ENCODE peak calls at places on chromosomes 4 and X, in four cellular contexts. X, F, D and O are unnamed samples.

GRCh38 chr4:80266267-80266901 is at the start of gene FGF5:
- DNase-seq in F (no peak), X (no peak), D (peak), O (peak)

GRCh38 chr4:169024762-169025161 is 14.7 kb upstream of the CBR4 start:
- DNase-seq in F (no peak), D (no peak), X (no peak), O (no peak)

GRCh38 chr4:48634688-48635308 is 144.7 kb downstream of the ZAR1 start:
- DNase-seq in X (no peak), F (no peak), D (no peak), O (no peak)

GRCh38 chrX:150291014-150291413 is 72.1 kb upstream of the MAMLD1 start:
- DNase-seq in F (no peak), D (no peak), X (no peak), O (no peak)

GRCh38 chr4:148951346-148951745 is 509.1 kb upstream of the NR3C2 start:
- DNase-seq in X (no peak), D (no peak), F (no peak), O (no peak)

GRCh38 chr4:114417214-114417613 is 181.4 kb upstream of the UGT8 start:
- DNase-seq in F (no peak), D (no peak), X (no peak), O (no peak)

GRCh38 chr4:155426953-155427352 is 50.2 kb upstream of the MAP9 start:
- DNase-seq in D (no peak), F (no peak), X (no peak), O (no peak)

GRCh38 chr4:152735302-152735917 is 44.1 kb downstream of the TIGD4 start:
- DNase-seq in F (peak), D (no peak), X (no peak), O (no peak)

GRCh38 chrX:7270018-7270417 is 122.1 kb upstream of the PUDP start:
- DNase-seq in F (no peak), X (no peak), D (no peak), O (no peak)

GRCh38 chrX:17803449-17803848 is 57.6 kb downstream of the RAI2 start:
- DNase-seq in X (no peak), F (no peak), D (no peak), O (no peak)

GRCh38 chrX:145002776-145003175 is 244.5 kb upstream of the SPANXN1 start:
- DNase-seq in X (no peak), F (no peak), D (no peak), O (no peak)

GRCh38 chrX:34528081-34528480 is 129.0 kb downstream of the TMEM47 start:
- DNase-seq in X (no peak), F (no peak), D (no peak), O (no peak)

GRCh38 chr4:5887011-5887360 is 5.9 kb downstream of the CRMP1 start:
- DNase-seq in D (no peak), F (no peak), X (no peak), O (no peak)

GRCh38 chr4:116638592-116638991 is 446.8 kb downstream of the TRAM1L1 start:
- DNase-seq in X (no peak), F (no peak), D (no peak), O (no peak)

GRCh38 chr4:22202351-22203343 is 254.1 kb upstream of the KCNIP4 start:
- DNase-seq in X (no peak), F (no peak), D (no peak), O (no peak)

GRCh38 chr4:107999932-108000539 is 10.3 kb downstream of the HADH start:
- DNase-seq in X (no peak), F (no peak), D (no peak), O (no peak)

GRCh38 chr4:174646326-174646725 is 124.0 kb upstream of the HPGD start:
- DNase-seq in F (no peak), D (no peak), X (no peak), O (no peak)

GRCh38 chr4:41718907-41719306 is 29.6 kb downstream of the PHOX2B start:
- DNase-seq in X (no peak), F (no peak), D (no peak), O (no peak)

GRCh38 chr4:176259330-176260090 is 9.5 kb downstream of the ASB5 start:
- DNase-seq in D (no peak), X (no peak), F (no peak), O (no peak)

GRCh38 chr4:86558799-86559198 is 35.3 kb upstream of the PTPN13 start:
- DNase-seq in X (no peak), D (no peak), F (no peak), O (no peak)

GRCh38 chrX:126982158-126982557 is 162.6 kb downstream of the PRR32 start:
- DNase-seq in D (no peak), F (no peak), X (no peak), O (no peak)

GRCh38 chrX:23980063-23980462 is 46.9 kb downstream of the KLHL15 start:
- DNase-seq in X (no peak), F (no peak), D (no peak), O (no peak)

GRCh38 chr4:151319490-151319889 is 5.9 kb downstream of the SH3D19 start:
- DNase-seq in D (no peak), X (no peak), F (no peak), O (no peak)

GRCh38 chrX:69258893-69259292 is 93.6 kb upstream of the PJA1 start:
- DNase-seq in F (no peak), X (no peak), D (no peak), O (no peak)

GRCh38 chr4:113732-114131 is 10.6 kb upstream of the ZNF718 start:
- DNase-seq in F (no peak), D (no peak), X (no peak), O (no peak)

GRCh38 chr4:186326391-186326790 is 60.4 kb downstream of the F11 start:
- DNase-seq in D (no peak), F (no peak), X (no peak), O (no peak)